ENCODE peak calls at places on chromosomes 7 and 10, in nine cellular contexts. V is uterus, B is ovary, K is tibial nerve, Q is HepG2, L is psoas muscle, E is kidney, P is left ventricle myocardium inferior, S is osteoblast. X is an unnamed sample.

GRCh38 chr7:151143261-151144015 is 24.1 kb downstream of the GBX1 start:
- DNase-seq in V (peak; percentile 14), P (no peak), K (no peak), L (no peak), B (no peak), S (no peak), E (peak; percentile 59), Q (no peak), X (no peak)

GRCh38 chr10:132028706-132029105 is 37.0 kb upstream of the JAKMIP3 start:
- DNase-seq in V (no peak), Q (no peak), E (peak; percentile 2), L (no peak), K (no peak), B (no peak), P (no peak), S (peak; percentile 69), X (no peak)

GRCh38 chr7:730501-731439 is 3.7 kb upstream of the PRKAR1B start:
- DNase-seq in S (peak; percentile 93), K (no peak), L (no peak), B (peak; percentile 1), P (no peak), V (no peak), E (no peak), Q (no peak), X (no peak)

GRCh38 chr7:22675917-22676343 is 51.1 kb upstream of the IL6 start:
- DNase-seq in E (no peak), S (no peak), K (no peak), B (no peak), L (no peak), V (no peak), P (no peak), Q (no peak), X (no peak)

GRCh38 chr10:103781329-103782061 is 73.9 kb downstream of the SH3PXD2A start:
- DNase-seq in L (no peak), B (no peak), V (no peak), K (no peak), S (peak; percentile 98), Q (peak; percentile 78), E (peak; percentile 30), P (no peak), X (no peak)

GRCh38 chr7:18117482-18117881 is 89.8 kb upstream of the PRPS1L1 start:
- DNase-seq in E (no peak), V (no peak), B (no peak), K (no peak), Q (no peak), P (no peak), S (peak; percentile 71), L (no peak), X (no peak)

GRCh38 chr10:17502788-17503187 is 48.4 kb upstream of the ST8SIA6 start:
- DNase-seq in P (no peak), L (no peak), K (no peak), Q (no peak), S (no peak), B (no peak), V (no peak), E (no peak), X (no peak)

GRCh38 chr10:22978287-22978686 is 50.4 kb downstream of the ARMC3 start:
- DNase-seq in Q (no peak), L (no peak), V (no peak), B (no peak), P (no peak), S (no peak), E (no peak), K (no peak), X (no peak)

GRCh38 chr7:28686418-28686800 is 271.7 kb downstream of the TRIL start:
- DNase-seq in K (no peak), S (peak; percentile 4), L (no peak), V (peak; percentile 34), E (no peak), Q (no peak), B (peak; percentile 14), P (no peak), X (no peak)

GRCh38 chr7:145134377-145134776 is 298.5 kb upstream of the TPK1 start:
- DNase-seq in P (no peak), B (no peak), L (no peak), S (no peak), Q (no peak), V (no peak), E (no peak), K (no peak), X (no peak)

GRCh38 chr7:116777613-116778380 is 84.6 kb upstream of the CAPZA2 start:
- DNase-seq in V (no peak), Q (no peak), P (no peak), E (no peak), L (no peak), B (no peak), K (no peak), S (no peak), X (no peak)

GRCh38 chr10:96619120-96619519 is 32.3 kb upstream of the TM9SF3 start:
- DNase-seq in B (no peak), S (no peak), Q (no peak), E (no peak), L (no peak), P (peak; percentile 22), V (no peak), K (no peak), X (no peak)

GRCh38 chr7:24756989-24757798 is at the start of gene GSDME:
- DNase-seq in P (peak; percentile 68), Q (peak; percentile 58), L (peak; percentile 77), B (peak; percentile 73), V (peak; percentile 73), K (no peak), E (peak; percentile 83), S (peak; percentile 94), X (peak; percentile 82)

GRCh38 chr10:61761825-61762217 is 99.1 kb downstream of the CABCOCO1 start:
- DNase-seq in E (no peak), P (no peak), K (no peak), V (no peak), B (no peak), Q (no peak), L (no peak), S (no peak), X (no peak)

GRCh38 chr10:47340613-47341170 is 7.5 kb upstream of the RBP3 start:
- DNase-seq in B (no peak), Q (peak; percentile 47), V (peak; percentile 49), K (peak; percentile 60), S (peak; percentile 87), P (peak; percentile 52), L (peak; percentile 48), E (peak; percentile 64), X (no peak)

GRCh38 chr10:125881192-125881591 is at the start of gene DHX32:
- DNase-seq in K (no peak), E (no peak), B (no peak), V (no peak), S (no peak), Q (no peak), L (no peak), P (no peak), X (no peak)

GRCh38 chr7:12370249-12370648 is 33.4 kb downstream of the VWDE start:
- DNase-seq in V (no peak), P (no peak), Q (no peak), K (no peak), L (no peak), B (no peak), S (no peak), E (no peak), X (no peak)

GRCh38 chr10:131546086-131546810 is 234.7 kb upstream of the TCERG1L start:
- DNase-seq in L (no peak), B (no peak), P (no peak), E (no peak), S (no peak), Q (no peak), K (no peak), V (no peak), X (no peak)

DNA sequence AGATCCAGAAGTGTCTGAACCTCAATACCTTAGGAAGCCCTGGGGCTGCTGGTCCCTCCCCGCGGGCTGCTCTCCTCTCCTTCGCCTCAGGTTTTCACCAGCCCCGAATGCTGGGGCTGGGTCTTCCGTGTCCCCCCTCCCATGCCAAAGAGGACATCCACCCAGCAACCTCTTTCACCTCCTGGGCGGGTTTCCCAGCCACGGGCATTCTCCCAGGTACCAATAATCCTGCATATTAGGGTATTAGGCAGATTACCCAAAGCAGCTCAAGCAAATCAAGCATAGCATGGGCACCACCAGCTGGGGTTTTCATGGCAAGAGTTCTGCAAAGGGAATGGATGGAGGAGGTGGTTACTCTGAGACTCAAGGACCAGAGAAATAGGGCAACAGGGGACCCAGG is 224.4 kb downstream of the KCNMA1 start:
- DNase-seq in P (no peak), L (no peak), S (no peak), E (no peak), V (no peak), K (no peak), Q (no peak), B (no peak), X (no peak)
- TF ChIP-seq CTCF in P (no peak), L (no peak), S (no peak), E (no peak), V (no peak), K (no peak), Q (no peak), B (no peak), X (no peak)

GRCh38 chr10:68725016-68725415 is 4.0 kb downstream of the CCAR1 start:
- DNase-seq in P (no peak), B (no peak), K (no peak), L (no peak), S (no peak), E (no peak), V (no peak), Q (no peak), X (no peak)
- H3K27ac ChIP-seq in P (no peak overlapping the region), B (no peak overlapping the region), K (no peak overlapping the region), L (no peak overlapping the region), S (no peak overlapping the region), E (no peak overlapping the region), V (no peak overlapping the region), Q (no peak overlapping the region), X (no peak overlapping the region)

DNA sequence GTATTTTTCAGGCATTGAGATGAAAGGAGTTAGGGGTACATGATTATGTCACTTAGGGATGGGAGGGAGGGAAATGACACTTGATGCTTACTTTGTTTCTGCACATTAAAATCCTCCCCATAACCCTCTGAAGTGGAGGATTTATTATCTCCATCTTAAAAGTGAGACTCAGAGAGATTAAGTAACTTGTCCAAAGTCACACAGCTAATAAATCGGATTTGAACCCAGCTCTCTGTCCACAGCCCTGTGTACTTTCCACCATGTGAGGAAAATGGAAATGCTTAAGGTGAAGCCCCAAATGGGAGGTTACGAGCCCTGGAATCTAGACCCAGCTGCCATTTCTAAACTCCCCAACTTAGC is 58.6 kb downstream of the HK1 start:
- DNase-seq in P (no peak), S (peak; percentile 3), E (no peak), L (no peak), B (no peak), V (no peak), K (no peak), Q (no peak), X (no peak)
- H3K4me3 ChIP-seq in P (no peak overlapping the region), S (no peak overlapping the region), E (no peak overlapping the region), L (no peak overlapping the region), B (no peak overlapping the region), V (no peak overlapping the region), K (no peak overlapping the region), Q (no peak overlapping the region), X (no peak overlapping the region)

GRCh38 chr7:79060498-79060897 is 393.0 kb downstream of the MAGI2 start:
- DNase-seq in K (no peak), E (no peak), V (no peak), L (no peak), P (no peak), B (no peak), Q (no peak), S (no peak), X (no peak)

GRCh38 chr7:79064187-79064823 is 389.2 kb downstream of the MAGI2 start:
- DNase-seq in L (no peak), K (no peak), B (no peak), P (no peak), Q (peak; percentile 10), E (no peak), S (no peak), V (no peak), X (no peak)

GRCh38 chr7:79063019-79063698 is 390.3 kb downstream of the MAGI2 start:
- DNase-seq in V (no peak), L (no peak), S (no peak), K (no peak), B (no peak), P (no peak), Q (no peak), E (no peak), X (no peak)
- TF ChIP-seq CTCF in V (no peak), L (no peak), S (peak; percentile 40), K (no peak), B (no peak), P (no peak), Q (no peak), E (peak; percentile 1), X (no peak)